ENCODE peak calls at places on chromosome 6, in five cellular contexts. D, E, Y, A and G are unnamed samples.

GRCh38 chr6:148235446-148235845 is 107.2 kb upstream of the SASH1 start:
- DNase-seq in D (no peak), E (no peak), Y (peak; percentile 70), A (no peak), G (no peak)

GRCh38 chr6:52359403-52359802 is 2.5 kb upstream of the PAQR8 start:
- DNase-seq in D (no peak), E (no peak), Y (peak; percentile 50), A (no peak), G (no peak)

GRCh38 chr6:97138581-97138980 is 144.4 kb downstream of the MMS22L start:
- DNase-seq in D (no peak), E (no peak), Y (no peak), A (no peak), G (no peak)

GRCh38 chr6:56359201-56359899 is 112.0 kb upstream of the COL21A1 start:
- DNase-seq in D (peak; percentile 65), E (peak; percentile 84), Y (peak; percentile 79), A (peak; percentile 77), G (peak; percentile 47)

GRCh38 chr6:111657146-111657545 is 51.5 kb upstream of the TRAF3IP2 start:
- DNase-seq in D (no peak), E (no peak), Y (peak; percentile 74), A (peak; percentile 78), G (peak; percentile 75)

GRCh38 chr6:170117111-170117972 is 173.5 kb downstream of the DLL1 start:
- DNase-seq in D (no peak), E (peak; percentile 34), Y (no peak), A (no peak), G (no peak)

GRCh38 chr6:15329154-15329781 is 83.4 kb downstream of the JARID2 start:
- DNase-seq in D (no peak), E (no peak), Y (peak; percentile 95), A (peak; percentile 96), G (peak; percentile 95)

GRCh38 chr6:1336246-1336843 is 24.4 kb downstream of the FOXQ1 start:
- DNase-seq in D (no peak), E (no peak), Y (no peak), A (peak; percentile 72), G (no peak)

GRCh38 chr6:35185302-35185681 is 28.5 kb upstream of the SCUBE3 start:
- DNase-seq in D (no peak), E (no peak), Y (peak; percentile 51), A (peak; percentile 68), G (peak; percentile 31)

GRCh38 chr6:107849325-107849724 is 25.2 kb upstream of the SCML4 start:
- DNase-seq in D (no peak), E (no peak), Y (no peak), A (no peak), G (no peak)

GRCh38 chr6:169019111-169019510 is 234.5 kb downstream of the THBS2 start:
- DNase-seq in D (no peak), E (no peak), Y (no peak), A (no peak), G (no peak)

GRCh38 chr6:47106721-47107197 is 64.6 kb upstream of the ADGRF1 start:
- DNase-seq in D (no peak), E (no peak), Y (no peak), A (peak; percentile 60), G (no peak)

GRCh38 chr6:296151-297122 is 4.2 kb downstream of the DUSP22 start:
- DNase-seq in D (no peak), E (peak; percentile 72), Y (no peak), A (peak; percentile 39), G (no peak)

GRCh38 chr6:35972471-35972985 is 51.6 kb upstream of the SRPK1 start:
- DNase-seq in D (peak; percentile 46), E (no peak), Y (no peak), A (no peak), G (peak; percentile 10)

GRCh38 chr6:12577124-12577845 is 139.3 kb upstream of the PHACTR1 start:
- DNase-seq in D (no peak), E (no peak), Y (peak; percentile 64), A (peak; percentile 46), G (peak; percentile 64)

GRCh38 chr6:36649721-36650484 is 28.6 kb upstream of the CDKN1A start:
- DNase-seq in D (no peak), E (no peak), Y (no peak), A (peak; percentile 21), G (no peak)

GRCh38 chr6:38262609-38263008 is 377.1 kb downstream of the BTBD9 start:
- DNase-seq in D (no peak), E (no peak), Y (peak; percentile 74), A (peak; percentile 90), G (peak; percentile 83)

GRCh38 chr6:118495639-118496296 is 52.3 kb upstream of the PLN start:
- DNase-seq in D (no peak), E (no peak), Y (peak; percentile 70), A (peak; percentile 41), G (peak; percentile 82)

GRCh38 chr6:154993710-154994109 is 1.4 kb upstream of the TIAM2 start:
- DNase-seq in D (no peak), E (no peak), Y (no peak), A (peak; percentile 37), G (no peak)

GRCh38 chr6:149076355-149076734 is 241.2 kb upstream of the TAB2 start:
- DNase-seq in D (no peak), E (no peak), Y (no peak), A (no peak), G (no peak)

GRCh38 chr6:167704396-167704801 is 122.3 kb upstream of the AFDN start:
- DNase-seq in D (peak; percentile 3), E (peak; percentile 48), Y (no peak), A (no peak), G (no peak)